ENCODE peak calls at places on chromosomes 12 and 14, in five cellular contexts. M is AG10803, A is GDM1, L is skeletal muscle cell, J is left ventricle myocardium inferior. Z is an unnamed sample.

GRCh38 chr12:118377891-118378470 is 1.6 kb downstream of the SUDS3 start:
- DNase-seq in L (no peak), M (peak), J (peak), A (peak), Z (peak)

GRCh38 chr12:99658950-99659349 is 11.4 kb downstream of the GARIN6 start:
- DNase-seq in J (no peak), M (peak), A (no peak), L (no peak), Z (no peak)

GRCh38 chr14:104436047-104436531 is 143.5 kb upstream of the C14orf180 start:
- DNase-seq in L (no peak), M (peak), J (peak), A (peak), Z (no peak)

GRCh38 chr12:95473440-95473946 is 459 bp upstream of the METAP2 start:
- DNase-seq in A (no peak), M (peak), J (no peak), L (no peak), Z (no peak)

GRCh38 chr12:91460457-91460856 is 277.8 kb upstream of the DCN start:
- DNase-seq in J (no peak), M (no peak), A (no peak), L (no peak), Z (no peak)

GRCh38 chr12:54041097-54041690 is 8.3 kb downstream of the HOXC5 start:
- DNase-seq in M (no peak), L (no peak), A (no peak), J (no peak), Z (no peak)

GRCh38 chr14:87139299-87139698 is 853.7 kb downstream of the GALC start:
- DNase-seq in M (no peak), J (no peak), A (no peak), L (no peak), Z (no peak)

GRCh38 chr12:66548338-66549049 is 130.4 kb downstream of the GRIP1 start:
- DNase-seq in L (no peak), A (no peak), J (no peak), M (no peak), Z (no peak)

GRCh38 chr14:22887990-22888378 is 5.0 kb downstream of the REM2 start:
- DNase-seq in L (no peak), A (no peak), M (no peak), J (no peak), Z (no peak)

GRCh38 chr12:128693115-128693514 is 130.6 kb downstream of the SLC15A4 start:
- DNase-seq in A (no peak), J (no peak), L (no peak), M (no peak), Z (no peak)

GRCh38 chr12:67926063-67926462 is 63.2 kb upstream of the IFNG-AS1 start:
- DNase-seq in A (no peak), L (no peak), M (no peak), J (no peak), Z (no peak)

GRCh38 chr12:45433441-45433868 is 217.6 kb downstream of the ANO6 start:
- DNase-seq in J (no peak), M (no peak), L (no peak), A (no peak), Z (no peak)

GRCh38 chr14:68295316-68295816 is 475.8 kb downstream of the RAD51B start:
- DNase-seq in J (peak), L (no peak), A (no peak), M (no peak), Z (no peak)

GRCh38 chr14:90383731-90384542 is 12.9 kb upstream of the CALM1 start:
- DNase-seq in L (no peak), M (peak), J (peak), A (peak), Z (no peak)

GRCh38 chr12:49863946-49864816 is 21.3 kb upstream of the BCDIN3D start:
- DNase-seq in J (no peak), A (no peak), L (no peak), M (no peak), Z (no peak)

GRCh38 chr12:54220092-54220557 is 31.3 kb upstream of the SMUG1 start:
- DNase-seq in J (peak), A (peak), M (peak), L (no peak), Z (no peak)

GRCh38 chr14:49306152-49306751 is 279.9 kb downstream of the RPS29 start:
- DNase-seq in M (peak), J (no peak), A (no peak), L (no peak), Z (no peak)

GRCh38 chr12:68856510-68856909 is 48.5 kb downstream of the MDM2 start:
- DNase-seq in A (no peak), J (no peak), M (no peak), L (no peak), Z (no peak)

GRCh38 chr12:32399373-32400113 is at the start of gene FGD4:
- DNase-seq in M (peak), A (peak), J (peak), L (peak), Z (no peak)